ENCODE peak calls at places on chromosome 19, in six cellular contexts. L is IMR-90, U is mesendoderm, Q is mesenchymal stem cell, T is H1, Z is neuronal stem cell. V is an unnamed sample.

GRCh38 chr19:42178791-42179500 is 38.5 kb downstream of the DEDD2 start:
- DNase-seq in U (peak), T (peak), Z (peak), L (no peak), Q (no peak), V (peak)

GRCh38 chr19:11138659-11139526 is 16.7 kb downstream of the SPC24 start:
- DNase-seq in L (peak), Z (peak), U (peak), T (no peak), Q (peak), V (peak)

GRCh38 chr19:13038306-13039210 is 43.3 kb downstream of the NFIX start:
- DNase-seq in Z (no peak), T (no peak), Q (no peak), L (no peak), U (no peak), V (no peak)

GRCh38 chr19:15913830-15914229 is 16.0 kb upstream of the CYP4F2 start:
- DNase-seq in Q (no peak), L (no peak), T (no peak), U (no peak), Z (no peak), V (no peak)

GRCh38 chr19:42129399-42130253 is 2.6 kb downstream of the POU2F2 start:
- DNase-seq in Z (no peak), L (peak), T (no peak), Q (no peak), U (no peak), V (no peak)

GRCh38 chr19:5921777-5922176 is 7.7 kb downstream of the CAPS start:
- DNase-seq in L (no peak), Q (no peak), T (no peak), Z (no peak), U (no peak), V (no peak)

GRCh38 chr19:37563518-37563917 is 31.1 kb downstream of the ZNF571 start:
- DNase-seq in Q (no peak), Z (no peak), L (no peak), U (no peak), T (no peak), V (no peak)

GRCh38 chr19:35005256-35005977 is 5.3 kb downstream of the GRAMD1A start:
- DNase-seq in T (no peak), L (no peak), U (no peak), Q (no peak), Z (no peak), V (no peak)

GRCh38 chr19:11538232-11539036 is at the start of gene CNN1:
- DNase-seq in T (peak), Q (peak), L (peak), U (peak), Z (no peak), V (peak)

GRCh38 chr19:10855879-10856522 is 7.8 kb downstream of the C19orf38 start:
- DNase-seq in Q (no peak), L (no peak), Z (no peak), U (peak), T (no peak), V (peak)

GRCh38 chr19:6034512-6034911 is 56.6 kb upstream of the RANBP3 start:
- DNase-seq in Q (no peak), U (no peak), L (no peak), Z (no peak), T (no peak), V (no peak)

GRCh38 chr19:13833330-13834265 is 38.4 kb downstream of the ZSWIM4 start:
- DNase-seq in L (peak), Z (peak), Q (peak), T (no peak), U (peak), V (peak)

GRCh38 chr19:24064175-24064574 is 22.8 kb upstream of the ZNF254 start:
- DNase-seq in T (no peak), Q (no peak), U (no peak), L (no peak), Z (no peak), V (no peak)

GRCh38 chr19:42497492-42498226 is 30.6 kb downstream of the CEACAM1 start:
- DNase-seq in Z (no peak), T (no peak), Q (no peak), U (no peak), L (no peak), V (no peak)

GRCh38 chr19:1941146-1942077 is at the start of gene CSNK1G2:
- DNase-seq in Z (no peak), T (no peak), U (no peak), Q (no peak), L (no peak), V (no peak)

GRCh38 chr19:10871711-10872550 is 578 bp downstream of the CARM1 start:
- DNase-seq in L (no peak), T (no peak), Q (peak), Z (no peak), U (no peak), V (no peak)

GRCh38 chr19:13428352-13428751 is 77.9 kb downstream of the CACNA1A start:
- DNase-seq in T (no peak), Q (no peak), L (peak), U (peak), Z (no peak), V (peak)

GRCh38 chr19:18304496-18305312 is 18.2 kb downstream of the LSM4 start:
- DNase-seq in U (peak), T (no peak), L (peak), Z (no peak), Q (peak), V (peak)
- H4K8ac ChIP-seq in U (no peak), T (peak), L (peak), Z (no peak), Q (peak), V (no peak)

GRCh38 chr19:40718774-40719391 is 2.0 kb downstream of the ITPKC start:
- DNase-seq in Z (no peak), L (peak), T (no peak), U (peak), Q (peak), V (peak)
- H3K18ac ChIP-seq in Z (peak), L (peak), T (no peak), U (peak), Q (peak), V (no peak)

GRCh38 chr19:7874857-7875393 is 735 bp upstream of the PRR36 start:
- DNase-seq in T (no peak), L (no peak), U (no peak), Z (no peak), Q (no peak), V (no peak)
- H4K8ac ChIP-seq in T (no peak), L (no peak), U (no peak), Z (no peak), Q (no peak), V (no peak)

DNA sequence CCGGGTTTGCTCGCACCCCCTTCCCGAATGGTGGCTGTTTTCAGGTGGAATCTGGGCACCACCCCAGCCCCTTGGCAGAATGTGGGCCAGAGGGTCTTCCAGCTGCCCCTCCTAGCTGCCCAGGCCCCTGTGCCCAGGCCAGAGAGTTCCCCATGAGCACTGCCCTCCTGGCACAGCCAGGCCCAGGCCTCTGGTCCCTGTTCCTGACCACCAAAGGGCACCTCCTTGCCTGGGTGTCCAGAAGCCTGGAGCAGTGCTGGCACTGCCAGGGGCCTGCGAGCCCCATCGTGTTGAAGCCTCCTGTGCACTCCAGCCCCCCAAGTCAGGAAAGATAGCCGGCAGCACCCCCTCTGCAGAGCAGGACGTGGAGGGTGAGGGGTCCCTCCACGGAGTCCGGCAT is 23.4 kb downstream of the PIAS4 start:
- DNase-seq in L (no peak), Q (no peak), U (no peak), Z (no peak), T (no peak), V (no peak)
- H3K18ac ChIP-seq in L (no peak), Q (peak), U (no peak), Z (no peak), T (no peak), V (no peak)

DNA sequence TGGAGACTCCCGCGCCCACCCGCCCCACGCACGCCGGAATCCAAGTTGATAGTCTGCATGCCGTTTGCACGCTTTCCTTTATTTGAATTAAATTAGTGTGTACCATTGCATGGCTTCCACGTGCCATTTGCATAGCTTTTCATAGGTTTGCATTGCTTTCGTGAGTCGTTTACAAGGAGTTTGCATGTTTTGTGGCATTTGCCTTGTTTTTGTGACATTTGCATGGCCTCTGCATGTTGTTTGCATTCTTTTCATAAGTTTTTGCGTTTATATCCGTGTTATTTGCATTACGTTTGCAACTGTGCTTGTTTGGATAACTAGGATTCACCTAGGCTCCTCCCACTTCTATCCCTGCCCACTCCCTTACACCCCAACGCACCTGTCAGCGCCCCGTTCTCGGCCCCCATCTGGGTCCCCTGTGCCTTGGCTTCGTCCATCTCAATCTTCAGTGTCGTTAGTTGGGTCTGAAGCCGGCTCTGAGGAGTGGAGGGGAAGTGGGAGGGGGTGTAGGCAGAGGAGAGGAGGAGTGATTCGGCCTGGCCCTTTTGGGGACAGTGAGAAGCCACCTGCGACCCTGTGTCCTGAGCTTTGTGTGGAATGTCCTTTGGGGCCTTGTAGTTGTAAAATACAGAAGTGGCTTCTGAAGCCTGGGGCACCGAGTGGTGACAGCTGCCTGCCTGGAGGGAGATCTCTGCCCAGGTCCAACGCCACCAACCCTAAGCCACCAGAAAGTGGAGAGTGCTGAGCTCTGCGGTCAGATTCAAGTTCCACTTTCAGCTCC is 2.4 kb downstream of the CCDC194 start:
- DNase-seq in T (no peak), Z (no peak), U (no peak), Q (no peak), L (no peak), V (peak)
- H4K8ac ChIP-seq in T (no peak), Z (no peak), U (no peak), Q (peak), L (no peak), V (no peak)

GRCh38 chr19:27792576-27793127 is 1420.3 kb downstream of the UQCRFS1 start:
- DNase-seq in U (no peak), Q (no peak), L (no peak), Z (no peak), T (no peak), V (no peak)

GRCh38 chr19:27795369-27795768 is 1417.6 kb downstream of the UQCRFS1 start:
- DNase-seq in Q (no peak), T (no peak), Z (no peak), U (no peak), L (no peak), V (no peak)

GRCh38 chr19:27793128-27793643 is 1419.8 kb downstream of the UQCRFS1 start:
- DNase-seq in U (peak), L (peak), Q (peak), Z (peak), T (peak), V (peak)

GRCh38 chr19:27794444-27795042 is 1418.4 kb downstream of the UQCRFS1 start:
- DNase-seq in Q (peak), T (no peak), Z (peak), L (peak), U (peak), V (peak)

DNA sequence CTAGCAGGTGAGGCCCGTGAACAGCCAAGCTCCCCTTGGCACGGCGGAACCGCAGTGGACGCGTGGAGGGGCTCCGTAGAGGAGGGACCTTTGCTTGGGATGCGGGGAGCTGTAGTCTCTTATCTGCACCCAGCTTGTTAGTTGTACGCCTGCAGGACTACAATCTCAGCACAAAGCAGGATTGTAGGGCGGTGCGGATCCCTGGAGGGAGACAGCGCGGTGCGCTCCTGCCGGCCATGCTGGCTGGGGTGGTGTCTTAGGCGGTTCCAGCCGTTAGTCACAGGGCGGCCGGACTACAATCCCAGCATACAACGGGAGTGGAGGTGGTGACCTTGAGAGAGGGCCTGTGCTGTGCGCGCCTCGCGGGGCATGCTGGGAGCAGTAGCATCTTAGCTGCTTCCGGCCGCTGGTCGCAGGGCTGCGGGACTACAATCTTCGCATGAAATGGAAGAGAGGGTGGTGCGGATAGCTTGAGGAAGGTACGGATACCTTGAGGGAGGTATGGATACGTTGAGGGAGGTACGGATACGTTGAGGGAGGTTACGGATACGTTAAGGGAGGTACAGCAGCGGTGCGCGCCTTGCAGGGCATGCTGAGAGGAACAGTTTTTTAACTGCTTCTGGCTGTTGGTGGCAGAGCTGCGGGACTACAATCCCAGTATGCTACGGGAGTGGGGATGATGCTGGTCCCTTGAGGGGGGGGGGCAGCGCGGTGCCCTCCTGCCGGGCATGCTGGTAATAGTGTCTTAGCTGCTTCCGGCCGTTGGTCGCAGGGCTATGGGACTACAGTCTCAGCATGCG is 1419.1 kb downstream of the UQCRFS1 start:
- DNase-seq in T (peak), Z (peak), L (peak), U (peak), Q (peak), V (peak)
- H3K18ac ChIP-seq in T (peak), Z (peak), L (peak), U (no peak), Q (peak), V (peak)

DNA sequence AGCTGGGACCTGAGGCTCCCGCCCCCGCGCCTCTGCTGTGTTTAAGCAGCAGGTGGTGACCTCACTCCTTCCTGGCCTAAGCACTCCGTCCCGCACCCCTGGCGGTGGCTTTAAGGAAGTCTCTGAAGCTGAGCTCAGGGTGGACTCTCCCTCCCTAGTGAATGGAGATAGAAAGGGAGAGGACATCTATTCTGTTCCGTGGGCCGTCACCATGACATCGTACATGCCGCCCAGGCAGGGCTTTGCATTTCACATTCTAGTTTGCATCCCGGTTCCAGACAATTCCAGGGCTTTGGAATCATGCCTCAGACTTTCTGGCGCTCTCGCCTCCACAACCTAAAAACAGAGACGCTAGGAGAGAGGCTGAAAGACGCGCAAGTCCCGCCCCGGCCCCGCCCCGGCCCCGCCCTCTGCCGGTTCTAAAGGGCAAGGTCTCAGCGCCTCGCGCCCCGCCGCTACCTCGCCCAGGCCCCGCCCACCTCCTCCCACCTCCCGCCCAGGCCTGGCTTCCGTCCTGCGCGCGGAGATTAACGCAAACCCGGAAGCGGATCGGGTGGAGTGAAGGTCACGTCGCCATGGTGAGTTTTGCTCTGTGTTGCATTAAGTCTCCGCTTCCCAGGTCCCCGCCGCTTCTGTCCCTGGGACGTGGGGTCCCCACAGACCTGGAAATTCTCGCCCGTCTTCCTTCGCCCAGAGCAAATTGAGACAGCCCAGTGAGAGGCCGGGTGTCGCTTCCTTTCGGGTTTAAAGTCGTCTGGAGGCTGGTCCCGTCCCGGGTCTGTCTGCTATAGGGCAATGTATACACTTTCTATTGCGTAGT is at the start of gene ZNF808:
- DNase-seq in Z (peak), T (peak), U (peak), L (peak), Q (peak), V (peak)
- H4K8ac ChIP-seq in Z (peak), T (peak), U (no peak), L (peak), Q (peak), V (no peak)

GRCh38 chr19:38667552-38668205 is 20.2 kb downstream of the ACTN4 start:
- DNase-seq in Z (no peak), T (no peak), Q (peak), L (peak), U (no peak), V (no peak)

GRCh38 chr19:38665950-38666661 is 18.7 kb downstream of the ACTN4 start:
- DNase-seq in U (peak), Q (peak), L (peak), T (peak), Z (peak), V (peak)

GRCh38 chr19:38665219-38665931 is 17.9 kb downstream of the ACTN4 start:
- DNase-seq in U (no peak), Z (no peak), Q (no peak), L (no peak), T (no peak), V (no peak)

GRCh38 chr19:38664503-38665211 is 17.2 kb downstream of the ACTN4 start:
- DNase-seq in Z (no peak), U (peak), T (no peak), L (no peak), Q (no peak), V (no peak)

DNA sequence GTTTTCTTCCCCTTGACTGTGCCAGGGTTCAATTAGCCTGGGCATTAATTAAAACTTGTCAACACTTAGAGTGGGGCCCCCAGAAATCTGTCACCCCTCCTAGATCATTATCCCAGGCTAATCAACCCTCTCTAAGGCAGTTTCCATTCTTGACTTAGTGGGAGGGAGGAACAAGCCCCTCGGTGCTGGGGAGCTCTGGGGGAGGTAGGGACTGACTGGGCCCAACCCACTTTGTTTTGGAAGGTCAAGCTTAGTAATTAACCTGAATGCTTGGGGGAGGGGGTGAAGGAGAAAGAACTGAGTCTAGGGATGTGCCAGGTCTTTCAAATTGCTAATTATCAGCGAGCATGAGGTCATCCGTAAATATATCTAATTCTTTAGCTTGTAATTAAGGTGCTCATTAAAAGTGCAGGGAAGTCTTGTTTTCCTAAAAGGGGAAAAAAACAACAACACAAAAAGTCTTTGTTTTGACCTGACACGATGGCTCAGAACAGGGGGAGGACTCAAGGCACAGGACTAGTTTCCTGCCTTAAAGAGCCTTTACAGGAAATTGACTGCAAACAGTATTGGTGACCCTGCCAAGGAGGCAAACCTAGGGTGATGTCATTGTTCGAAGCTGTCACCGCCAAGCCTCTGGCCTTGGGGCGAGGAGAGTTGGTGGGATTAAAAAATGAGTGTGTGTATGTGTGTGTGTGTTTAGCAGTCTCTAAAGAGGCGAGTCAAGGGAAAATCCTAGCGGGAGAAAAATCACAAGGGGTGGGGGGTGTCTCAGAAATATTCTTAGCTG is 19.4 kb downstream of the ACTN4 start:
- DNase-seq in U (peak), Q (peak), T (no peak), L (peak), Z (peak), V (no peak)
- H3K18ac ChIP-seq in U (peak), Q (peak), T (peak), L (peak), Z (peak), V (peak)

GRCh38 chr19:19324059-19324755 is 3.6 kb downstream of the MAU2 start:
- DNase-seq in Z (no peak), Q (no peak), L (no peak), U (no peak), T (no peak), V (no peak)

GRCh38 chr19:19316082-19316481 is 4.2 kb downstream of the SUGP1 start:
- DNase-seq in L (no peak), Z (no peak), U (no peak), Q (no peak), T (no peak), V (no peak)

GRCh38 chr19:19320362-19321142 is at the start of the genes MAU2 and SUGP1:
- DNase-seq in T (peak), Z (peak), Q (peak), L (peak), U (peak), V (peak)

GRCh38 chr19:19319725-19320361 is 466 bp downstream of the SUGP1 start:
- DNase-seq in Z (no peak), U (peak), Q (no peak), L (no peak), T (no peak), V (no peak)

GRCh38 chr19:19321143-19321577 is 531 bp downstream of the MAU2 start:
- DNase-seq in U (peak), Z (peak), T (no peak), L (no peak), Q (peak), V (peak)
- H4K8ac ChIP-seq in U (no peak), Z (peak), T (peak), L (peak), Q (peak), V (peak)

DNA sequence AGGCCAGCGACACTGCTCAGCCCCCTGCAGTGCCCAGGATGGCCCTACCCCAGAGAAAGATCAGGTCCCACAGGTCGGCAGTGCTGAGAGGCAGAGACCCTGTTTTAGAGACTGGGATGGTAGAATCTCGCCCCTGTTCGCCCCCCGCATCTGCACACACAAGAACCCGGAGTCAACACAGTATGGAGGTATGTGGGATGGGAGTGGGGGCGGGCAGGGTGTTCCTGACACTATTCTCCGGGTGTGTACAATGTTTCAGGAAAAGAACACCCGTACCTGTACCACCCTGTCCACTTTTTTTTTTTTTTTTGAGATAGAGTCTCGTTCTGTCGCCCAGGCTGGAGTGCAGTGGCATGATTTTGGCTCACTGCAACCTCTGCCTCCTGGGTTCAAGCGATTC is 19.3 kb downstream of the PIP5K1C start:
- DNase-seq in Z (no peak), T (no peak), Q (no peak), U (no peak), L (no peak), V (no peak)
- H3K18ac ChIP-seq in Z (no peak), T (no peak), Q (no peak), U (no peak), L (no peak), V (no peak)

V was measured in H9.